ENCODE peak calls at places on chromosomes 16 and 17, in ten cellular contexts. L is foreskin melanocyte; Q is CD8-positive, alpha-beta memory T cell; A is left lung; X is stimulated activated CD4-positive, alpha-beta T cell treated with anti-CD3 and anti-CD28 coated beads, TNF-alpha, amount 100 ng/mL, for 48 hours; W is RWPE2; O is EL; G is cardiac muscle cell; T is mesendoderm; P is neural crest cell. S is an unnamed sample.

GRCh38 chr16:50588276-50588675 is 40.1 kb downstream of the NKD1 start:
- DNase-seq in Q (no peak), X (no peak), P (no peak), W (no peak), G (no peak), T (peak), A (no peak), L (no peak), O (no peak), S (no peak)

GRCh38 chr17:47968836-47969235 is 2.1 kb upstream of the CDK5RAP3 start:
- DNase-seq in P (no peak), L (no peak), T (no peak), X (no peak), W (no peak), A (no peak), Q (no peak), O (no peak), G (no peak), S (no peak)

GRCh38 chr16:51306116-51306515 is 155.0 kb upstream of the SALL1 start:
- DNase-seq in L (no peak), W (no peak), P (no peak), G (no peak), Q (no peak), T (no peak), X (no peak), A (no peak), O (no peak), S (peak)

GRCh38 chr16:67884-68789 is 4.3 kb downstream of the RHBDF1 start:
- DNase-seq in O (peak), X (no peak), G (no peak), P (peak), L (peak), A (no peak), W (no peak), Q (no peak), T (no peak), S (no peak)

GRCh38 chr17:69809331-69809730 is 265.7 kb upstream of the KCNJ16 start:
- DNase-seq in Q (no peak), T (no peak), G (no peak), X (no peak), W (no peak), L (no peak), O (no peak), A (no peak), P (no peak), S (no peak)

GRCh38 chr16:24946155-24946554 is 69.0 kb downstream of the ARHGAP17 start:
- DNase-seq in Q (no peak), G (no peak), O (no peak), L (no peak), T (no peak), W (no peak), P (no peak), X (no peak), A (no peak), S (no peak)

GRCh38 chr17:10649031-10649430 is 8.1 kb downstream of the MYH3 start:
- DNase-seq in X (no peak), G (peak), W (no peak), O (peak), P (no peak), T (no peak), L (no peak), Q (no peak), A (no peak), S (peak)

GRCh38 chr17:83170571-83171260 is 91.3 kb downstream of the METRNL start:
- DNase-seq in Q (no peak), P (no peak), G (no peak), T (no peak), W (no peak), L (no peak), A (no peak), X (no peak), O (no peak), S (no peak)

GRCh38 chr16:78493573-78493972 is 394.1 kb downstream of the WWOX start:
- DNase-seq in G (no peak), A (no peak), X (no peak), Q (no peak), W (no peak), L (no peak), T (no peak), P (no peak), O (no peak), S (no peak)

GRCh38 chr16:56931769-56932587 is at the start of gene HERPUD1:
- DNase-seq in L (peak), W (peak), T (peak), A (peak), X (peak), P (peak), G (peak), O (peak), Q (peak), S (peak)

GRCh38 chr17:67615011-67615561 is 102.7 kb upstream of the NOL11 start:
- DNase-seq in P (no peak), W (peak), G (no peak), T (no peak), A (no peak), L (no peak), Q (no peak), X (no peak), O (no peak), S (no peak)

GRCh38 chr17:6711081-6711674 is 2.0 kb downstream of the SLC13A5 start:
- DNase-seq in P (no peak), Q (no peak), L (no peak), O (no peak), G (no peak), W (no peak), A (no peak), T (no peak), X (no peak), S (no peak)

GRCh38 chr16:71762186-71762585 is 37.7 kb upstream of the PHLPP2 start:
- DNase-seq in A (no peak), W (no peak), O (peak), Q (no peak), P (no peak), X (no peak), T (no peak), L (no peak), G (peak), S (peak)

GRCh38 chr17:76716146-76716833 is 5.5 kb upstream of the MXRA7 start:
- DNase-seq in W (no peak), G (peak), P (no peak), O (peak), Q (peak), A (no peak), T (no peak), L (no peak), X (no peak), S (peak)

GRCh38 chr17:40803617-40804082 is 3.9 kb upstream of the KRT28 start:
- DNase-seq in A (peak), Q (peak), O (peak), G (peak), X (peak), P (peak), T (peak), L (peak), W (no peak), S (peak)

GRCh38 chr17:50036455-50037320 is 19.2 kb upstream of the ITGA3 start:
- DNase-seq in P (no peak), O (no peak), T (no peak), X (no peak), Q (no peak), L (no peak), W (no peak), G (no peak), A (peak), S (no peak)

GRCh38 chr17:48011405-48012150 is 26.0 kb downstream of the COPZ2 start:
- DNase-seq in G (peak), Q (peak), L (no peak), X (peak), A (no peak), W (no peak), P (no peak), T (peak), O (peak), S (peak)

GRCh38 chr17:22270381-22270780 is 578.1 kb downstream of the KCNJ18 start:
- DNase-seq in Q (no peak), A (no peak), O (no peak), W (no peak), G (no peak), L (no peak), X (no peak), T (no peak), P (no peak), S (no peak)

GRCh38 chr16:7871371-7871770 is 538.7 kb downstream of the RBFOX1 start:
- DNase-seq in X (no peak), P (no peak), A (no peak), G (no peak), L (no peak), W (no peak), Q (no peak), O (no peak), T (no peak), S (no peak)

GRCh38 chr17:62109378-62109902 is 44.4 kb upstream of the MED13 start:
- DNase-seq in L (peak), O (peak), G (peak), A (no peak), X (peak), T (peak), Q (peak), W (peak), P (peak), S (peak)

GRCh38 chr16:70455910-70456309 is 1.5 kb downstream of the FCSK start:
- DNase-seq in Q (no peak), L (no peak), P (no peak), X (no peak), G (no peak), O (no peak), A (no peak), T (no peak), W (no peak), S (no peak)

GRCh38 chr16:54812229-54812628 is 118.4 kb upstream of the IRX5 start:
- DNase-seq in W (no peak), Q (no peak), A (no peak), O (no peak), X (no peak), P (no peak), L (no peak), T (peak), G (peak), S (peak)

GRCh38 chr17:48484256-48484655 is 46.6 kb downstream of the HOXB1 start:
- DNase-seq in X (no peak), T (no peak), Q (no peak), O (peak), P (no peak), L (no peak), W (no peak), G (no peak), A (no peak), S (peak)

GRCh38 chr17:80984749-80985148 is 6.9 kb upstream of the CHMP6 start:
- DNase-seq in T (peak), X (no peak), A (no peak), W (no peak), O (peak), G (peak), L (no peak), Q (no peak), P (no peak), S (peak)

GRCh38 chr17:40551091-40551873 is 14.0 kb downstream of the CCR7 start:
- DNase-seq in O (peak), L (no peak), T (no peak), X (no peak), P (no peak), G (peak), W (no peak), Q (no peak), A (no peak), S (peak)

GRCh38 chr16:65284583-65284982 is 162.7 kb upstream of the CDH11 start:
- DNase-seq in G (no peak), O (no peak), P (no peak), T (no peak), W (no peak), L (no peak), A (no peak), X (no peak), Q (no peak), S (peak)

GRCh38 chr16:70751593-70751992 is 49.4 kb downstream of the VAC14 start:
- DNase-seq in G (no peak), T (no peak), W (no peak), L (no peak), A (peak), X (no peak), Q (no peak), O (no peak), P (no peak), S (no peak)

GRCh38 chr17:80698297-80698696 is 153.7 kb downstream of the RPTOR start:
- DNase-seq in G (no peak), Q (no peak), W (no peak), P (no peak), T (no peak), L (no peak), X (no peak), O (no peak), A (no peak), S (no peak)

GRCh38 chr17:79108232-79108850 is 33.7 kb downstream of the ENGASE start:
- DNase-seq in A (no peak), W (no peak), L (no peak), G (no peak), Q (no peak), T (no peak), P (no peak), O (no peak), X (no peak), S (no peak)

GRCh38 chr17:75509528-75510258 is 5.6 kb downstream of the CASKIN2 start:
- DNase-seq in L (no peak), P (no peak), X (no peak), W (no peak), Q (no peak), G (no peak), O (no peak), A (peak), T (no peak), S (no peak)

GRCh38 chr16:16828913-16829398 is 450.0 kb downstream of the NPIPA7 start:
- DNase-seq in P (no peak), W (no peak), L (no peak), X (no peak), Q (no peak), G (no peak), T (peak), O (no peak), A (no peak), S (no peak)

S was measured in AG10803.